ENCODE peak calls at places on chromosomes 6 and 20, in ten cellular contexts. L is NCI-H1694 treated with DMSO at 0.1 percent for 48 hours; B is mucosa of gallbladder; Q is activated CD4-positive, alpha-beta T cell treated with anti-CD3 and anti-CD28 coated beads, Interleukin-2, amount 10 ng/mL, durations not matched to agents 7 days and 5 days; W is bronchial epithelial cell; J is caudate nucleus; V is substantia nigra; Z is GM10248; F is IMR-90; M is NCI-H1092. G is an unnamed sample.

GRCh38 chr6:128487746-128488145 is 32.7 kb downstream of the PTPRK start:
- DNase-seq in B (no peak), Z (no peak), W (peak; percentile 80), L (no peak), V (no peak), M (no peak), Q (no peak), J (no peak), F (peak; percentile 85), G (no peak)

GRCh38 chr6:151140767-151141166 is 99.0 kb upstream of the AKAP12 start:
- DNase-seq in M (no peak), B (no peak), L (no peak), J (no peak), Q (no peak), W (no peak), V (no peak), F (no peak), Z (no peak), G (no peak)

GRCh38 chr6:44395501-44395900 is 8.0 kb downstream of the CDC5L start:
- DNase-seq in J (peak; percentile 12), L (no peak), Q (no peak), B (no peak), M (no peak), F (no peak), W (no peak), Z (no peak), V (no peak), G (no peak)

GRCh38 chr6:47028835-47029360 is 13.2 kb downstream of the ADGRF1 start:
- DNase-seq in L (no peak), Z (no peak), F (no peak), M (no peak), W (no peak), B (no peak), V (no peak), Q (no peak), J (no peak), G (no peak)

GRCh38 chr6:10837009-10837691 is 1.2 kb downstream of the MAK start:
- DNase-seq in V (no peak), L (no peak), Z (no peak), M (no peak), W (peak; percentile 23), Q (no peak), F (no peak), J (no peak), B (no peak), G (no peak)

GRCh38 chr6:15474196-15474595 is 188.6 kb downstream of the DTNBP1 start:
- DNase-seq in Q (no peak), Z (no peak), L (no peak), W (peak; percentile 84), J (no peak), V (no peak), F (peak; percentile 70), M (no peak), B (no peak), G (no peak)

GRCh38 chr6:11621119-11621518 is 83.6 kb downstream of the TMEM170B start:
- DNase-seq in B (no peak), Q (no peak), V (no peak), F (no peak), L (no peak), W (peak; percentile 12), M (no peak), Z (no peak), J (no peak), G (no peak)

GRCh38 chr6:163319609-163320366 is 94.7 kb upstream of the QKI start:
- DNase-seq in Q (no peak), V (no peak), Z (no peak), F (no peak), L (no peak), B (no peak), J (no peak), W (no peak), M (no peak), G (no peak)

GRCh38 chr6:161168281-161168891 is 105.5 kb downstream of the AGPAT4 start:
- DNase-seq in L (no peak), Z (no peak), F (peak; percentile 99), M (peak; percentile 91), J (no peak), V (no peak), W (peak; percentile 98), Q (no peak), B (peak; percentile 87), G (no peak)

GRCh38 chr6:81634155-81634880 is 118.2 kb downstream of the TENT5A start:
- DNase-seq in F (no peak), J (no peak), L (no peak), B (no peak), V (no peak), W (no peak), M (no peak), Q (no peak), Z (no peak), G (no peak)

GRCh38 chr6:72639920-72640621 is 18.2 kb downstream of the KCNQ5 start:
- DNase-seq in F (no peak), J (no peak), Z (no peak), L (no peak), B (no peak), W (no peak), Q (no peak), V (no peak), M (no peak), G (no peak)

GRCh38 chr6:108841377-108841855 is 6.8 kb upstream of the ARMC2 start:
- DNase-seq in Z (no peak), J (no peak), L (no peak), F (no peak), M (no peak), V (peak; percentile 23), B (no peak), W (no peak), Q (no peak), G (no peak)

GRCh38 chr20:58555078-58555765 is 40.0 kb upstream of the APCDD1L start:
- DNase-seq in Z (no peak), Q (no peak), M (no peak), B (no peak), L (no peak), F (peak; percentile 89), J (no peak), W (peak; percentile 88), V (no peak), G (no peak)

GRCh38 chr6:7229376-7230326 is 83.3 kb downstream of the SSR1 start:
- DNase-seq in V (no peak), W (no peak), M (no peak), L (no peak), J (no peak), Z (no peak), F (no peak), B (no peak), Q (no peak), G (no peak)

GRCh38 chr6:139336488-139336887 is 38.0 kb downstream of the CITED2 start:
- DNase-seq in M (peak; percentile 5), B (no peak), Z (no peak), F (peak; percentile 41), V (no peak), W (peak; percentile 44), L (peak; percentile 19), J (no peak), Q (no peak), G (no peak)

GRCh38 chr20:51003776-51004175 is 19.1 kb downstream of the KCNG1 start:
- DNase-seq in V (no peak), L (no peak), W (no peak), B (no peak), F (no peak), Z (no peak), M (no peak), J (no peak), Q (no peak), G (no peak)

GRCh38 chr20:50870572-50871161 is 60.6 kb downstream of the ADNP start:
- DNase-seq in J (no peak), B (no peak), W (no peak), F (peak; percentile 52), Z (no peak), L (no peak), M (no peak), V (no peak), Q (no peak), G (no peak)

GRCh38 chr6:29561618-29562181 is 2.2 kb upstream of the UBD start:
- DNase-seq in Q (no peak), V (no peak), F (no peak), M (no peak), B (no peak), Z (no peak), J (no peak), W (no peak), L (no peak), G (no peak)

GRCh38 chr6:4812068-4812467 is 35.9 kb downstream of the CDYL start:
- DNase-seq in F (no peak), L (no peak), B (no peak), M (no peak), J (no peak), Q (no peak), W (peak; percentile 43), Z (no peak), V (no peak), G (no peak)

GRCh38 chr6:151005126-151005525 is 139.6 kb downstream of the MTHFD1L start:
- DNase-seq in V (no peak), B (no peak), F (no peak), M (no peak), W (no peak), Q (no peak), J (no peak), Z (no peak), L (no peak), G (no peak)

GRCh38 chr6:163759542-163759941 is 345.0 kb downstream of the QKI start:
- DNase-seq in L (no peak), Q (no peak), Z (no peak), M (no peak), B (no peak), J (no peak), W (peak; percentile 71), V (no peak), F (peak; percentile 59), G (no peak)

GRCh38 chr6:34657307-34657978 is 39.1 kb downstream of the ILRUN start:
- DNase-seq in V (no peak), Z (no peak), F (peak; percentile 89), Q (peak; percentile 28), L (peak; percentile 41), B (peak; percentile 72), W (peak; percentile 78), J (no peak), M (peak; percentile 22), G (no peak)

GRCh38 chr20:15889073-15889923 is 684.0 kb downstream of the KIF16B start:
- DNase-seq in J (no peak), L (peak; percentile 4), V (no peak), Z (no peak), F (no peak), W (no peak), M (peak; percentile 70), Q (no peak), B (no peak), G (no peak)